ENCODE peak calls at places on chromosomes 4 and X, in eight cellular contexts. One of them, this sample, is unnamed.

GRCh38 chrX:74925210-74926088 is at the start of gene NEXMIF:
- DNase-seq in effector memory CD4-positive, alpha-beta T cell: no peak
- DNase-seq in activated CD4-positive, alpha-beta T cell treated with anti-CD3 and anti-CD28 coated beads for 24 hours: peak
- DNase-seq in T1000: peak
- DNase-seq in fibroblast of lung: peak
- DNase-seq in HTR-8/SVneo: no peak
- DNase-seq in kidney glomerular epithelial cell: no peak
- DNase-seq in stimulated activated naive B cell treated with anti-CD40 and anti-IgM and Interleukin-4, amounts not matched to agents 10 μg/mL and 1 μg/mL and 100 μg/mL, for 72 hours: peak
- DNase-seq in this sample: no peak

GRCh38 chrX:107000013-107000515 is at the start of gene MORC4:
- DNase-seq in effector memory CD4-positive, alpha-beta T cell: peak
- DNase-seq in activated CD4-positive, alpha-beta T cell treated with anti-CD3 and anti-CD28 coated beads for 24 hours: peak
- DNase-seq in T1000: peak
- DNase-seq in fibroblast of lung: peak
- DNase-seq in HTR-8/SVneo: peak
- DNase-seq in kidney glomerular epithelial cell: peak
- DNase-seq in stimulated activated naive B cell treated with anti-CD40 and anti-IgM and Interleukin-4, amounts not matched to agents 10 μg/mL and 1 μg/mL and 100 μg/mL, for 72 hours: peak
- DNase-seq in this sample: no peak

GRCh38 chr4:183256756-183257385 is 63.2 kb downstream of the CLDN22 start:
- DNase-seq in effector memory CD4-positive, alpha-beta T cell: no peak
- DNase-seq in activated CD4-positive, alpha-beta T cell treated with anti-CD3 and anti-CD28 coated beads for 24 hours: peak
- DNase-seq in T1000: no peak
- DNase-seq in fibroblast of lung: peak
- DNase-seq in HTR-8/SVneo: peak
- DNase-seq in kidney glomerular epithelial cell: no peak
- DNase-seq in stimulated activated naive B cell treated with anti-CD40 and anti-IgM and Interleukin-4, amounts not matched to agents 10 μg/mL and 1 μg/mL and 100 μg/mL, for 72 hours: no peak
- DNase-seq in this sample: no peak

GRCh38 chr4:109875106-109875505 is 27.2 kb downstream of the LRIT3 start:
- DNase-seq in effector memory CD4-positive, alpha-beta T cell: no peak
- DNase-seq in activated CD4-positive, alpha-beta T cell treated with anti-CD3 and anti-CD28 coated beads for 24 hours: no peak
- DNase-seq in T1000: no peak
- DNase-seq in fibroblast of lung: no peak
- DNase-seq in HTR-8/SVneo: no peak
- DNase-seq in kidney glomerular epithelial cell: no peak
- DNase-seq in stimulated activated naive B cell treated with anti-CD40 and anti-IgM and Interleukin-4, amounts not matched to agents 10 μg/mL and 1 μg/mL and 100 μg/mL, for 72 hours: no peak
- DNase-seq in this sample: no peak

GRCh38 chr4:168514249-168514852 is 17.5 kb downstream of the PALLD start:
- DNase-seq in effector memory CD4-positive, alpha-beta T cell: no peak
- DNase-seq in activated CD4-positive, alpha-beta T cell treated with anti-CD3 and anti-CD28 coated beads for 24 hours: no peak
- DNase-seq in T1000: no peak
- DNase-seq in fibroblast of lung: peak
- DNase-seq in HTR-8/SVneo: no peak
- DNase-seq in kidney glomerular epithelial cell: peak
- DNase-seq in stimulated activated naive B cell treated with anti-CD40 and anti-IgM and Interleukin-4, amounts not matched to agents 10 μg/mL and 1 μg/mL and 100 μg/mL, for 72 hours: no peak
- DNase-seq in this sample: no peak

GRCh38 chr4:13704020-13704419 is 76.5 kb upstream of the BOD1L1 start:
- DNase-seq in effector memory CD4-positive, alpha-beta T cell: no peak
- DNase-seq in activated CD4-positive, alpha-beta T cell treated with anti-CD3 and anti-CD28 coated beads for 24 hours: no peak
- DNase-seq in T1000: no peak
- DNase-seq in fibroblast of lung: no peak
- DNase-seq in HTR-8/SVneo: no peak
- DNase-seq in kidney glomerular epithelial cell: no peak
- DNase-seq in stimulated activated naive B cell treated with anti-CD40 and anti-IgM and Interleukin-4, amounts not matched to agents 10 μg/mL and 1 μg/mL and 100 μg/mL, for 72 hours: no peak
- DNase-seq in this sample: no peak

GRCh38 chr4:150033109-150033508 is 45.1 kb upstream of the DCLK2 start:
- DNase-seq in effector memory CD4-positive, alpha-beta T cell: no peak
- DNase-seq in activated CD4-positive, alpha-beta T cell treated with anti-CD3 and anti-CD28 coated beads for 24 hours: no peak
- DNase-seq in T1000: no peak
- DNase-seq in fibroblast of lung: peak
- DNase-seq in HTR-8/SVneo: no peak
- DNase-seq in kidney glomerular epithelial cell: no peak
- DNase-seq in stimulated activated naive B cell treated with anti-CD40 and anti-IgM and Interleukin-4, amounts not matched to agents 10 μg/mL and 1 μg/mL and 100 μg/mL, for 72 hours: no peak
- DNase-seq in this sample: no peak

GRCh38 chrX:74451450-74452198 is 30.3 kb downstream of the SLC16A2 start:
- DNase-seq in effector memory CD4-positive, alpha-beta T cell: no peak
- DNase-seq in activated CD4-positive, alpha-beta T cell treated with anti-CD3 and anti-CD28 coated beads for 24 hours: no peak
- DNase-seq in T1000: no peak
- DNase-seq in fibroblast of lung: no peak
- DNase-seq in HTR-8/SVneo: no peak
- DNase-seq in kidney glomerular epithelial cell: no peak
- DNase-seq in stimulated activated naive B cell treated with anti-CD40 and anti-IgM and Interleukin-4, amounts not matched to agents 10 μg/mL and 1 μg/mL and 100 μg/mL, for 72 hours: no peak
- DNase-seq in this sample: no peak

This sample was measured in GM12878.